ENCODE peak calls at places on chromosomes 7 and 10, in five cellular contexts. B, Q, Z, W and R are unnamed samples.
A peak's percentile ranks its signal among the peaks of the same experiment; 100 is the strongest.

GRCh38 chr7:38195804-38196595 is 18.0 kb downstream of the STARD3NL start:
- DNase-seq in Z (no peak), Q (no peak), B (no peak), W (no peak), R (no peak)

GRCh38 chr10:24287559-24288195 is 78.7 kb downstream of the KIAA1217 start:
- DNase-seq in Q (no peak), W (no peak), B (no peak), Z (no peak), R (no peak)

GRCh38 chr7:67696878-67697277 is 700.2 kb downstream of the TYW1 start:
- DNase-seq in B (no peak), Q (no peak), W (no peak), Z (no peak), R (no peak)

GRCh38 chr10:103734731-103735130 is 120.6 kb downstream of the SH3PXD2A start:
- DNase-seq in B (no peak), W (no peak), Z (no peak), Q (no peak), R (no peak)

GRCh38 chr7:25495342-25495855 is 267.1 kb upstream of the NPVF start:
- DNase-seq in W (no peak), Z (no peak), Q (no peak), B (peak; percentile 17), R (no peak)

GRCh38 chr10:114691442-114691941 is 33.4 kb upstream of the ABLIM1 start:
- DNase-seq in W (no peak), Z (no peak), Q (no peak), B (no peak), R (no peak)

GRCh38 chr10:101331960-101332359 is 22.0 kb upstream of the BTRC start:
- DNase-seq in Q (no peak), W (no peak), B (no peak), Z (no peak), R (no peak)

GRCh38 chr7:106216517-106217088 is 68.2 kb downstream of the NAMPT start:
- DNase-seq in B (no peak), Q (no peak), W (no peak), Z (no peak), R (no peak)

GRCh38 chr7:150927954-150928340 is 50.2 kb downstream of the KCNH2 start:
- DNase-seq in B (no peak), W (no peak), Q (no peak), Z (no peak), R (no peak)
- TF ChIP-seq CTCF in B (no peak), W (no peak), Q (no peak), Z (no peak), R (no peak)

DNA sequence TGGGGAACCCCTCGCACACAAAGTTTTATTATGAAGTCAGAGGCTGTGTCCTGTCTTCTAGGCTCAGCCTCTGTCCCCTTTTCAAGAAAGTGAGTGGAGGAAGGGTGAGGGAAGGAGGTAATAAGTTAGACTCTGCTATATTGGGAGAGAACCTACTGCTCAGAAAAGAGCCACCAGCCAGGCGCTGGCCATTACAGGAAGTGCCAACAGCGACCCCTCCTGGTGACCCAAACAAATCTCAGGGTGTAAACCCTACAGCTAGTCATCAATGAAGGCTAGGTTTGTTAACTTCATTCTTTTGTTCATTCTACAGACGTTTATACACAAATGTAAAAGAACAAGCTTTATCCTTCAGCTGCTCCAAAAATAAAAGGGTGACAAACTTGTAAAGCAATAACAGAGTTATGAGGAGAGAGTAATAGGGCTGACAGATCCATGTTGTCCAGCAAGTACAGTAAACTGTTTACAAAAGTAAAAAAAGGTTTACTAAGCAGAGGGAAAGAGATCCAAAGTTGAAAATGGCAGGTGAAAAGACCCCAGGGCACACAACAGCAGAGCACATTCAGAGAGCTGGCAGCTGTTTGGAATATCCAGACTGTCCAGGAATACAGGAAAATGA is 82.7 kb downstream of the FAM204A start:
- DNase-seq in Z (no peak), W (peak; percentile 72), Q (peak; percentile 31), B (no peak), R (peak; percentile 39)
- TF ChIP-seq CTCF in Z (peak; percentile 20), W (peak; percentile 90), Q (peak; percentile 35), B (peak; percentile 53), R (peak; percentile 30)

DNA sequence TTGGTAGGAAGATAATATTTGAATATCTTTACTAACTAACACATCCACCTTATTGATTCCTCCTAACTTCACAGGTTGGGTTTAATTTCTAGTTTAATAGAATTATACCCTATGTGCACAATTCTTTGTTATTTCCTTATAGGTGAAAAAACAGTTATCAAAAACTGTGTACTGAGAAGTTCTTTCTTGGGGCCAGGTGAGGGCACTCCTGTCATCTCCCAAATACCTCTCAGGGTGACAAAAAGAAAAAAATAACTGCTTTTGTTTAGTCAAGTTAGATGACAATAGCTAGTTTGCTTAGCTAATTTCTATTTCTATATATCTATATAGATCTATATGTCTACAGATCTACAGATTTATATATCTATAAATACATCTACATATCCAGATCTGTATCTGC is 10.1 kb downstream of the FZD8 start:
- DNase-seq in W (no peak), B (no peak), Q (no peak), Z (no peak), R (no peak)
- TF ChIP-seq CTCF in W (no peak), B (no peak), Q (no peak), Z (no peak), R (no peak)

GRCh38 chr10:110336111-110336721 is 31.5 kb upstream of the SMNDC1 start:
- DNase-seq in B (no peak), W (no peak), Z (no peak), Q (no peak), R (no peak)
- TF ChIP-seq CTCF in B (no peak), W (no peak), Z (no peak), Q (no peak), R (no peak)

GRCh38 chr7:66114743-66115727 is at the start of gene CRCP:
- DNase-seq in B (peak; percentile 83), Z (peak; percentile 90), W (peak; percentile 66), Q (peak; percentile 93), R (peak; percentile 88)
- TF ChIP-seq CTCF in B (peak; percentile 40), Z (no peak), W (no peak), Q (no peak), R (peak; percentile 3)

DNA sequence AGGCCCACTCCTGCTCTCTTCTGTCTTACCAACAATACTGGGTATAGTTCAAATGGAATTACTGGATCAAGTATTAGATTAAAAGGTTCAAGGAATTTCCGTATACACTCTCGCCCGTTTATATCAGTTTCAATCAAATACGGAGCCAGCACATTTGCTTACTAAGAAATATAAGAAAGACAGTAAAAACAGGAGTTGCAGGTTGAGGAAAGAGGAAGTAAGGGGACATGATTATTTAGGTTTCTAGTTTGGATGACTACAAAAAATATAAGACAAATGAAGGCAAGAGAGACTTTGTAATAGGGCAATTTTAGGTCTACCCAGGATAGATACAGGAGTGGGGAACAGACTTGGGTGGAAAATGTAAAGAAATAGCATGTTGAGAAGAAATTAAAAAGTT is 109.9 kb upstream of the ABI1 start:
- DNase-seq in B (no peak), Q (peak; percentile 49), Z (no peak), W (no peak), R (peak; percentile 23)
- TF ChIP-seq CTCF in B (no peak), Q (no peak), Z (no peak), W (no peak), R (no peak)

DNA sequence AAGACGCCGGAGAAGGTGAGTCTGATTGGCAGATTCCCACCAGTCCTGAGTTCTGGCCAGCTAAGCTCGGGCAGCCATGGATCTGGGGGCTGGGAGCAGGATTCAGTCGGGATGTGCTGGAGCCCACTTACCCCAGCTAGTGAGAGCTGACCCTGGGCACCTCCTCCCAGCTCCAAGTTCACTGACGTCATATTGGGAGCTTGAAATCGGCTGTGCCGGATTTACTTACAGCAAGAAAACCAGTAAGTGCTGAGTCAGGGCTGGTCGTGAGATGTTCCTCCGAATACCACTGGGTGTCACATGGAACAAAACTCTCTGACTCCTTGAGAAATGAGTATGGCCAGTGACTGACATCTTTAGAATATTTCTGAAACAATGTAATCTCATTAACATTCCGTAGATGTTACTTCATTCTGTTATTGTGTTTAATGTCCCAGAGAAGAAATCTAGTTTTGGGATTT is 621.2 kb downstream of the SDK1 start:
- DNase-seq in Z (no peak), B (peak; percentile 25), W (peak; percentile 7), Q (no peak), R (no peak)
- TF ChIP-seq CTCF in Z (no peak), B (peak; percentile 41), W (no peak), Q (no peak), R (no peak)